ENCODE peak calls at places on chromosomes 13 and 19, in ten cellular contexts. One of them, this sample, is unnamed. For H3K4me1, the result is how much of the 10 kb centered on the place peaks cover.

GRCh38 chr19:1956868-1957492 is 16.0 kb downstream of the CSNK1G2 start:
- DNase-seq in tibial nerve: no peak
- DNase-seq in iPS DF 6.9: no peak
- DNase-seq in heart right ventricle: no peak
- DNase-seq in A549: no peak
- DNase-seq in tibial artery: no peak
- DNase-seq in neural progenitor cell: peak
- DNase-seq in spleen: no peak
- DNase-seq in pancreas: no peak
- DNase-seq in CD8-positive, alpha-beta T cell: no peak
- DNase-seq in this sample: peak

GRCh38 chr19:57271280-57271679 is 9.0 kb upstream of the ZNF460 start:
- DNase-seq in neural progenitor cell: no peak
- DNase-seq in iPS DF 6.9: no peak
- DNase-seq in heart right ventricle: no peak
- DNase-seq in tibial artery: no peak
- DNase-seq in CD8-positive, alpha-beta T cell: no peak
- DNase-seq in A549: no peak
- DNase-seq in spleen: no peak
- DNase-seq in tibial nerve: no peak
- DNase-seq in pancreas: no peak
- DNase-seq in this sample: no peak

GRCh38 chr13:92967923-92968322 is 258.7 kb upstream of the GPC6 start:
- DNase-seq in heart right ventricle: no peak
- DNase-seq in pancreas: no peak
- DNase-seq in iPS DF 6.9: no peak
- DNase-seq in tibial artery: no peak
- DNase-seq in spleen: no peak
- DNase-seq in tibial nerve: no peak
- DNase-seq in CD8-positive, alpha-beta T cell: no peak
- DNase-seq in neural progenitor cell: peak
- DNase-seq in A549: no peak
- DNase-seq in this sample: no peak

GRCh38 chr13:88042489-88042888 is 371.3 kb downstream of the SLITRK5 start:
- DNase-seq in A549: no peak
- DNase-seq in tibial nerve: no peak
- DNase-seq in spleen: no peak
- DNase-seq in heart right ventricle: no peak
- DNase-seq in pancreas: no peak
- DNase-seq in tibial artery: no peak
- DNase-seq in CD8-positive, alpha-beta T cell: no peak
- DNase-seq in neural progenitor cell: no peak
- DNase-seq in iPS DF 6.9: no peak
- DNase-seq in this sample: no peak

GRCh38 chr13:73167046-73167820 is 108.4 kb downstream of the KLF5 start:
- DNase-seq in heart right ventricle: no peak
- DNase-seq in spleen: no peak
- DNase-seq in tibial artery: no peak
- DNase-seq in tibial nerve: no peak
- DNase-seq in pancreas: no peak
- DNase-seq in A549: no peak
- DNase-seq in neural progenitor cell: no peak
- DNase-seq in CD8-positive, alpha-beta T cell: no peak
- DNase-seq in iPS DF 6.9: no peak
- DNase-seq in this sample: no peak

GRCh38 chr19:43777163-43777700 is 3.5 kb downstream of the KCNN4 start:
- DNase-seq in heart right ventricle: no peak
- DNase-seq in CD8-positive, alpha-beta T cell: peak
- DNase-seq in A549: peak
- DNase-seq in tibial artery: no peak
- DNase-seq in tibial nerve: no peak
- DNase-seq in iPS DF 6.9: no peak
- DNase-seq in spleen: peak
- DNase-seq in neural progenitor cell: no peak
- DNase-seq in pancreas: no peak
- DNase-seq in this sample: no peak

GRCh38 chr19:5340637-5341447 is at the start of gene PTPRS:
- DNase-seq in tibial artery: peak
- DNase-seq in spleen: peak
- DNase-seq in A549: peak
- DNase-seq in iPS DF 6.9: no peak
- DNase-seq in heart right ventricle: peak
- DNase-seq in neural progenitor cell: peak
- DNase-seq in CD8-positive, alpha-beta T cell: peak
- DNase-seq in tibial nerve: peak
- DNase-seq in pancreas: peak
- DNase-seq in this sample: peak

GRCh38 chr19:51698296-51698695 is 5.2 kb downstream of the SPACA6 start:
- DNase-seq in neural progenitor cell: no peak
- DNase-seq in tibial nerve: no peak
- DNase-seq in tibial artery: no peak
- DNase-seq in pancreas: no peak
- DNase-seq in heart right ventricle: no peak
- DNase-seq in iPS DF 6.9: no peak
- DNase-seq in CD8-positive, alpha-beta T cell: no peak
- DNase-seq in A549: no peak
- DNase-seq in spleen: no peak
- DNase-seq in this sample: no peak

GRCh38 chr19:10719466-10719961 is 1.6 kb downstream of the DNM2 start:
- DNase-seq in tibial artery: no peak
- DNase-seq in neural progenitor cell: no peak
- DNase-seq in pancreas: peak
- DNase-seq in tibial nerve: no peak
- DNase-seq in heart right ventricle: no peak
- DNase-seq in CD8-positive, alpha-beta T cell: no peak
- DNase-seq in iPS DF 6.9: no peak
- DNase-seq in spleen: no peak
- DNase-seq in A549: no peak
- DNase-seq in this sample: no peak

GRCh38 chr19:35354898-35355297 is 3.4 kb upstream of the FFAR3 start:
- DNase-seq in pancreas: no peak
- DNase-seq in spleen: peak
- DNase-seq in heart right ventricle: no peak
- DNase-seq in tibial artery: peak
- DNase-seq in A549: no peak
- DNase-seq in CD8-positive, alpha-beta T cell: no peak
- DNase-seq in tibial nerve: no peak
- DNase-seq in neural progenitor cell: no peak
- DNase-seq in iPS DF 6.9: no peak
- DNase-seq in this sample: no peak

GRCh38 chr19:51529301-51529700 is 2.2 kb downstream of the SIGLEC6 start:
- DNase-seq in pancreas: no peak
- DNase-seq in spleen: peak
- DNase-seq in CD8-positive, alpha-beta T cell: no peak
- DNase-seq in heart right ventricle: no peak
- DNase-seq in A549: no peak
- DNase-seq in tibial artery: no peak
- DNase-seq in iPS DF 6.9: no peak
- DNase-seq in neural progenitor cell: no peak
- DNase-seq in tibial nerve: no peak
- DNase-seq in this sample: no peak

GRCh38 chr19:48970923-48971395 is 5.8 kb downstream of the FTL start:
- DNase-seq in A549: peak
- DNase-seq in tibial artery: peak
- DNase-seq in pancreas: peak
- DNase-seq in iPS DF 6.9: no peak
- DNase-seq in spleen: peak
- DNase-seq in tibial nerve: peak
- DNase-seq in heart right ventricle: peak
- DNase-seq in neural progenitor cell: peak
- DNase-seq in CD8-positive, alpha-beta T cell: peak
- DNase-seq in this sample: no peak

GRCh38 chr13:25281937-25282332 is 5.4 kb downstream of the MTMR6 start:
- DNase-seq in pancreas: no peak
- DNase-seq in tibial nerve: no peak
- DNase-seq in heart right ventricle: no peak
- DNase-seq in CD8-positive, alpha-beta T cell: no peak
- DNase-seq in tibial artery: no peak
- DNase-seq in iPS DF 6.9: no peak
- DNase-seq in neural progenitor cell: no peak
- DNase-seq in spleen: no peak
- DNase-seq in A549: no peak
- DNase-seq in this sample: no peak

GRCh38 chr13:46288570-46289259 is 77.0 kb downstream of the LRRC63 start:
- DNase-seq in iPS DF 6.9: peak
- DNase-seq in heart right ventricle: no peak
- DNase-seq in tibial nerve: no peak
- DNase-seq in pancreas: no peak
- DNase-seq in spleen: no peak
- DNase-seq in A549: peak
- DNase-seq in neural progenitor cell: peak
- DNase-seq in tibial artery: no peak
- DNase-seq in CD8-positive, alpha-beta T cell: no peak
- DNase-seq in this sample: no peak

GRCh38 chr19:628168-628567 is 5.2 kb downstream of the POLRMT start:
- DNase-seq in tibial artery: no peak
- DNase-seq in spleen: no peak
- DNase-seq in tibial nerve: no peak
- DNase-seq in iPS DF 6.9: no peak
- DNase-seq in pancreas: no peak
- DNase-seq in CD8-positive, alpha-beta T cell: no peak
- DNase-seq in A549: no peak
- DNase-seq in neural progenitor cell: peak
- DNase-seq in heart right ventricle: no peak
- DNase-seq in this sample: no peak

GRCh38 chr19:38190061-38190460 is 34.0 kb downstream of the DPF1 start:
- DNase-seq in heart right ventricle: no peak
- DNase-seq in CD8-positive, alpha-beta T cell: no peak
- DNase-seq in spleen: no peak
- DNase-seq in neural progenitor cell: no peak
- DNase-seq in tibial artery: no peak
- DNase-seq in pancreas: no peak
- DNase-seq in iPS DF 6.9: no peak
- DNase-seq in A549: no peak
- DNase-seq in tibial nerve: no peak
- DNase-seq in this sample: no peak

DNA sequence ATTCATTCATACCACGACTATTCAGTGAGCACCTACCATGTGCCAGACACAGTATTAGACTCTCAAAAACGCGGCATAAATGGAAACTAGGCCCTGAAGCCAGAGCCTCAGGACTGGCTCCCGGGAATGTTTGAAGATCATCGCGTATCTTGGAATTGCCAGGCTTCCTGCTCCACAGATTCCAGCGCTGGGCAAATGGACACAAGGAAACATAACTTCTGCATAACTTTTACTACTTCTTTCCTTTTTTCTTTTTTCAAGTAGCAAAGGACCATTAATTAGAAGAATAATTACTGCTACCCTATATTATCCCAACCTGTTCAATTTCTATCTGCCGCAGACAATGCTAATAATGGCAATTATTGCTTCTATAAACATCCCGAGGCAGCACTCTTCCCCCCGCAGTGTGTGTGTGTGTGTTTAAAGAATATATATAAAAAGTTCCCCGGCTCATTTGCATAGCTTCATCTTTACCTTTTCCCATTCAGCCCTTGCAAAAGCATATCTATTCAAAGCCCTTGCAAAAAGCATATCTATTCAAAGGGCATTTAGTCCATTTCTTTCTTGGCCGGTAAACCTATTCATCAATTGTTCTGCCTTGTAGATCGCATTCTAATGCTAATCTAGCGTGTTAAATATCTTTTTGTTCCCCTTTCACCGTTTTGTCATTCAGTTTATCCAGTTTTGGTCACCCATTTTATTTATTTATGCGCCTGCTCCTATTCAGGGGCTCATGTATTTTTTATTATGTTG is 6.1 kb downstream of the SOX21 start:
- DNase-seq in pancreas: no peak
- DNase-seq in heart right ventricle: no peak
- DNase-seq in tibial nerve: no peak
- DNase-seq in tibial artery: no peak
- DNase-seq in spleen: no peak
- DNase-seq in CD8-positive, alpha-beta T cell: no peak
- DNase-seq in iPS DF 6.9: no peak
- DNase-seq in A549: no peak
- DNase-seq in neural progenitor cell: peak
- DNase-seq in this sample: no peak
- H3K27ac ChIP-seq in pancreas: no peak
- H3K27ac ChIP-seq in heart right ventricle: no peak
- H3K27ac ChIP-seq in tibial nerve: no peak
- H3K27ac ChIP-seq in tibial artery: no peak
- H3K27ac ChIP-seq in spleen: no peak
- H3K27ac ChIP-seq in CD8-positive, alpha-beta T cell: no peak
- H3K27ac ChIP-seq in iPS DF 6.9: no peak
- H3K27ac ChIP-seq in A549: no peak
- H3K27ac ChIP-seq in neural progenitor cell: peak
- H3K27ac ChIP-seq in this sample: no peak

GRCh38 chr19:3184847-3185481 is 766 bp upstream of the NCLN start:
- DNase-seq in neural progenitor cell: peak
- DNase-seq in tibial nerve: peak
- DNase-seq in spleen: peak
- DNase-seq in A549: peak
- DNase-seq in heart right ventricle: peak
- DNase-seq in iPS DF 6.9: peak
- DNase-seq in CD8-positive, alpha-beta T cell: peak
- DNase-seq in pancreas: peak
- DNase-seq in tibial artery: no peak
- DNase-seq in this sample: peak
- H3K4me1 ChIP-seq in neural progenitor cell: under half
- H3K4me1 ChIP-seq in tibial nerve: under half
- H3K4me1 ChIP-seq in spleen: half or more
- H3K4me1 ChIP-seq in A549: under half
- H3K4me1 ChIP-seq in heart right ventricle: under half
- H3K4me1 ChIP-seq in iPS DF 6.9: under half
- H3K4me1 ChIP-seq in CD8-positive, alpha-beta T cell: half or more
- H3K4me1 ChIP-seq in pancreas: under half
- H3K4me1 ChIP-seq in tibial artery: under half
- H3K4me1 ChIP-seq in this sample: under half

DNA sequence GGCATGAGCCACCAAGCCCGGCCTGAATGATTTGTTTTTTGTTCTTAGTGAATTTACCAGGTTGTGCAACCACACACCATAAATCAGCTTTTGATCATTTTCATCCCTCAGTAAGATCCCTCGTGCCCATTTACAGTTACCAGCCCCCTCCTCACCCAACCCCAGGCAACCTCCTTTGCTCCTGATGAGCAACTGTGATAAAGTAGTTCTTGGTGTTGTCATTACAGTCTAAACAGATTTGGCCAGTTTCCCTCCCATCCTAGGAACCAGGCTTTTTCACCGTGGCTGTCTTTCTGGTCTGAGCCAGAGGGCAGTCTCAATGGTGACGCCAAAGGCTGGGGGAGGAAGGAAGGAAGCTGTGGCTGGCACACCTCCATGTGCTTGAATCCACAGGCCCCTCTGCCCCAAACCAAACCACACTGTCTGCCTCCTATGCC is 61.2 kb upstream of the WDFY2 start:
- DNase-seq in iPS DF 6.9: no peak
- DNase-seq in A549: no peak
- DNase-seq in CD8-positive, alpha-beta T cell: peak
- DNase-seq in spleen: no peak
- DNase-seq in heart right ventricle: no peak
- DNase-seq in pancreas: peak
- DNase-seq in tibial nerve: no peak
- DNase-seq in tibial artery: no peak
- DNase-seq in neural progenitor cell: no peak
- DNase-seq in this sample: peak
- H3K27ac ChIP-seq in iPS DF 6.9: no peak
- H3K27ac ChIP-seq in A549: peak
- H3K27ac ChIP-seq in CD8-positive, alpha-beta T cell: no peak
- H3K27ac ChIP-seq in spleen: no peak
- H3K27ac ChIP-seq in heart right ventricle: no peak
- H3K27ac ChIP-seq in pancreas: no peak
- H3K27ac ChIP-seq in tibial nerve: no peak
- H3K27ac ChIP-seq in tibial artery: no peak
- H3K27ac ChIP-seq in neural progenitor cell: no peak
- H3K27ac ChIP-seq in this sample: no peak

GRCh38 chr19:47399198-47399597 is 20.1 kb downstream of the MEIS3 start:
- DNase-seq in A549: no peak
- DNase-seq in neural progenitor cell: no peak
- DNase-seq in iPS DF 6.9: no peak
- DNase-seq in pancreas: no peak
- DNase-seq in heart right ventricle: no peak
- DNase-seq in CD8-positive, alpha-beta T cell: no peak
- DNase-seq in tibial nerve: no peak
- DNase-seq in spleen: no peak
- DNase-seq in tibial artery: no peak
- DNase-seq in this sample: no peak
- H3K4me1 ChIP-seq in A549: under half
- H3K4me1 ChIP-seq in neural progenitor cell: under half
- H3K4me1 ChIP-seq in iPS DF 6.9: under half
- H3K4me1 ChIP-seq in pancreas: under half
- H3K4me1 ChIP-seq in heart right ventricle: under half
- H3K4me1 ChIP-seq in CD8-positive, alpha-beta T cell: under half
- H3K4me1 ChIP-seq in tibial nerve: under half
- H3K4me1 ChIP-seq in spleen: under half
- H3K4me1 ChIP-seq in tibial artery: under half
- H3K4me1 ChIP-seq in this sample: under half